ENCODE peak calls at places on chromosome 1, in four cellular contexts. P is fibroblast of mammary gland, W is NB4, A is glutamatergic neuron. I is an unnamed sample.

GRCh38 chr1:16338961-16339360 is 13.3 kb downstream of the FBXO42 start:
- DNase-seq in A (no peak), P (no peak), W (no peak), I (no peak)

GRCh38 chr1:204837440-204838084 is 33.1 kb upstream of the NFASC start:
- DNase-seq in A (no peak), P (peak; percentile 54), W (peak; percentile 50), I (peak; percentile 80)

GRCh38 chr1:2927393-2927792 is 93.9 kb upstream of the ACTRT2 start:
- DNase-seq in A (no peak), W (no peak), P (no peak), I (no peak)

GRCh38 chr1:88029142-88029541 is 654.9 kb upstream of the PKN2 start:
- DNase-seq in W (peak; percentile 4), A (no peak), P (peak; percentile 36), I (no peak)

GRCh38 chr1:209620484-209620879 is 31.7 kb downstream of the LAMB3 start:
- DNase-seq in P (peak; percentile 37), W (no peak), A (no peak), I (no peak)

GRCh38 chr1:233304489-233305102 is 9.1 kb upstream of the PCNX2 start:
- DNase-seq in W (peak; percentile 52), A (no peak), P (peak; percentile 35), I (no peak)

GRCh38 chr1:95002657-95003432 is 69.9 kb downstream of the ALG14 start:
- DNase-seq in P (peak; percentile 46), A (no peak), W (no peak), I (no peak)

GRCh38 chr1:64655861-64656260 is 89.0 kb upstream of the RAVER2 start:
- DNase-seq in W (no peak), A (no peak), P (no peak), I (no peak)

GRCh38 chr1:111825217-111825616 is 69.5 kb downstream of the DDX20 start:
- DNase-seq in P (no peak), W (no peak), A (no peak), I (no peak)

GRCh38 chr1:227891955-227892871 is 55.5 kb downstream of the WNT9A start:
- DNase-seq in W (no peak), P (no peak), A (peak; percentile 17), I (no peak)

GRCh38 chr1:76079475-76080227 is 5.1 kb downstream of the ST6GALNAC3 start:
- DNase-seq in W (no peak), P (no peak), A (no peak), I (no peak)

GRCh38 chr1:228072658-228073043 is 9.9 kb upstream of the ARF1 start:
- DNase-seq in W (no peak), P (no peak), A (no peak), I (no peak)

GRCh38 chr1:41678141-41678878 is 193.8 kb upstream of the EDN2 start:
- DNase-seq in W (peak; percentile 60), A (peak; percentile 90), P (peak; percentile 91), I (no peak)

GRCh38 chr1:211135342-211135950 is 1.5 kb upstream of the KCNH1 start:
- DNase-seq in P (peak; percentile 67), A (no peak), W (peak; percentile 45), I (no peak)

GRCh38 chr1:6988796-6989195 is 203.5 kb downstream of the CAMTA1 start:
- DNase-seq in P (no peak), A (no peak), W (no peak), I (no peak)

GRCh38 chr1:9755441-9755995 is 68.2 kb downstream of the CLSTN1 start:
- DNase-seq in W (no peak), A (no peak), P (no peak), I (no peak)

DNA sequence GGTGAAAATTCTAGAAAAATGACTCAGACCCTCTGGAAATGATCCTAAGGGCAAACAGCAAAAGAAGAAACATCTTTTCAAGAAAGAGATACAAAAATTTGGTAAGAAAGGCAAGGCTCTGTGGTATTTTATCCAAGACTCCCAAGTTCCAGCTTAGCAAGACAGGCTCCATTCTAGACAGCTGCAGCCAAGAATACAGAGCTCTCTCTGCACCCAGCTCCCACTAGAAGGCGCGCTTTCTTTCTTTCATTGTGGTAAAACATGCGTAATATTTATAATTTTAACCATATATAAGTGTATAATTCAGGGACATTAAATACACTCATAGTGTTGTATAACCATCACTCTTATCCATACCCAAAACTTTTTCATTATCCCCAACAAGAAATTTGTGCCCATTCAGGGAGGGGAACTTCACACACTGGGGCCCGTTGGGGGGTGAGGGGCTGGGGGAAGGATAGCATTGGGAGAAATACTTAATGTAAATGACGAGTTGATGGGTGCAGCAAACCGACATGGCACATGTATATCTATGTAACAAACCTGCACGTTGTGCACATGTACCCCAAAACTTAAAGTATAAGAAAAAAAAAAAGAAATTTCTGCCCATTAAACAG is 2.2 kb upstream of the HFM1 start:
- DNase-seq in P (peak; percentile 27), A (no peak), W (peak; percentile 6), I (no peak)
- TF ChIP-seq CTCF in P (peak; percentile 57), A (no peak), W (peak; percentile 5), I (no peak)

GRCh38 chr1:44380666-44381177 is 24.3 kb upstream of the RNF220 start:
- DNase-seq in W (no peak), P (no peak), A (no peak), I (no peak)

GRCh38 chr1:44375547-44375946 is 20.5 kb upstream of the ERI3 start:
- DNase-seq in W (no peak), P (no peak), A (no peak), I (no peak)

DNA sequence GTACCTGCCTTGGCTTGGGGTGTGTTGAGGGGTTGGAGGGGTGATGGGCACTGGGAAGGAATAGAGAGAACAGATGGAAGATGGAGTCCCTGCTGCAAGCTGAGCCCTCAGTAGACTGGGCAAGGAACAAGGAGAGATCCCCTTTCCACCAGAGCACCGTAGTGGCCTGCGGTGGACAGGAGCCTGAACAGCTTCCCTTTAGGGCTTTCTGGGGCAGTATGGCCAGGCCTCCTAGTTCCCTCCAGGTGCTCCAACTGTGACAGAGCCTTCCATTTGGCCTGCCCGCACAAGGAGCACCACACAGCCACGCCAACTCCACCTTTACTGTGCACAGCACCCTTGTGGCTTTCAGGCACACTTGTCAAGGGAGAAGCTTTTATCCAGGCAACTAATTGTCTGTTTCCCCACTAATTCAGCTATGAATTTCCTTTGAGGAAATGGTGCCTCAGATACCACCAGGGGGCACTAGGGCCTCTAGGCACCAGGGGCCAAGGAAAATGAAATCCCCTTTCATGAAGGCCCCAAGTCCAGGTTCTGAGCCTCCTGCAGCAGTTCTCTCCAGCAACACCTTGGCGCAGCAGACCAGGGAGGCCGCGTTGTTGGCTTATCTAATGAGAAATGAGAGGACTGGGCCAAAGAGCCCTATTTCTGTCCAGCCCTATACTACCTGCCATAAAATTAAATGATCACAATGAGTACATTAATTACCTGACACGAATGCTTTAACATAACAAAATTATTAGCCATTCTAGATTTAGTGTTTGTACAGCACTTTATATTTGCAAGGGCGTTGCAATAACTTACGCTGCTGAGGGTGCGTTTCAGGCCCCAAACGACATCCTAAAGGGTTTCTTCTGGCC is 23.1 kb upstream of the ERI3 start:
- DNase-seq in W (peak; percentile 61), A (peak; percentile 39), P (peak; percentile 61), I (peak; percentile 53)
- TF ChIP-seq CTCF in W (peak; percentile 62), A (peak; percentile 66), P (peak; percentile 83), I (peak; percentile 77)

GRCh38 chr1:168084396-168085231 is 52.1 kb downstream of the GPR161 start:
- DNase-seq in P (peak; percentile 53), W (peak; percentile 76), A (peak; percentile 85), I (peak; percentile 63)
- TF ChIP-seq CTCF in P (peak; percentile 88), W (peak; percentile 91), A (peak; percentile 88), I (peak; percentile 80)

GRCh38 chr1:222769181-222769580 is 32.2 kb downstream of the FAM177B start:
- DNase-seq in P (no peak), A (no peak), W (peak; percentile 46), I (no peak)
- TF ChIP-seq CTCF in P (peak; percentile 15), A (no peak), W (no peak), I (peak; percentile 32)

DNA sequence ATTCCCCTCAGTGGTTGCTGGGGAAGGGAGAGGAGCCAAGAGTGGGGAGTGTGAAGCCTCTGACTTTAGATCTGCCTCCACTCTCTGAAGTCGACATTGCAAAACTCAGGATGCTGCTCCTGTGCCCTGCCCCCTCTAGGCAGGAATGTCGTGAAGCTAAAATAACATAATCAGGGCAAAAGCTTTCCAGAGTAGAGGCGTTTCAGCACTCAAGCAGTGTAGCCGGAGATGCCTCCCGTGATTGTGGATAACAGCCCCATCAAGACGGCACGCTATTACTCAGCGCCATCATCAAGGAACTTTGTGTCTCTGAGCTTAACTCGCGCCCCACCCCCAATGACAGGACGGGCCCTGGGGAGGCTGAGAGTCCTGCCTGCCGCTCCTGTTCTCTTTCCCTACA is 60.0 kb downstream of the FBXO2 start:
- DNase-seq in A (no peak), P (peak; percentile 5), W (no peak), I (no peak)
- TF ChIP-seq CTCF in A (no peak), P (no peak), W (no peak), I (peak; percentile 54)

DNA sequence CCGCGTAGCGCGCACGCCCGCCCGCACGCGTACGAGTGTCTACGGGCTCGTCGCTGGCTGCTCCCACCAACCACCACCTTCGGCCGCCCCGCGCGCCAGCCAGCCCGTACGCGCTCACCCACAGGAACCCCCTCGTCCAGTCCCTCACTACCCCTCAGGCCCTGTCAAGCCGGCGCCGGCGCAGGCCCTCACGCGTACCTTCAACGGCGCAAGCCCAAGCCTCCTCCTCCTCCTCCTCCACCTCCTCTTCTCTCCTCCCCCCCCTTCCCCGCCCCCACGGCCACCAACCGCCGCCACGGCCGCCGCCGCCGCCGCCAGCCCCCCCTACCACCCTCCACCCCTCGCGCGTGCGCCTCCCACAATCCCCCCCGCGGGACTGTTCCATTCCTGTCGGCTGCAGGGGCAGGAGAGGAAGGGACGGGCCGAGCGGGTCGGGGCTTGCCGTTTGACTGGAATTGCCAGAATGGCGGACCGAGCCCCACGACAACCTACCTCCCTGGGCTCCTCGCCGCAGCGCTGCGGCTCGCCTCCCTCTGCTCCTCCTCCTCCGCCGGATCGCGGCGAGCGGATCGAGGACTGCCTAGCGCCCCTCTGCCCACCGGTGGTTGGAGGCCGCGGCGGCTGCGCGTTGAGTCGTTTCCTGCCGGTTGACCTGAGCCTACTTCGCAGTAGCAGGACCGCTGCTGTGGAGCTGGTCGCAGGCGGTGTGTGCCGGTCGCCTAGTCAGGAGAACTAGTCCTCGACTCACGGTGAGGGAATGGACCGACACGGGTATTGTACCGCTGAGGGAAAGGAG is at the start of gene ASH1L:
- DNase-seq in A (peak; percentile 93), P (peak; percentile 84), W (peak; percentile 95), I (peak; percentile 93)
- TF ChIP-seq CTCF in A (no peak), P (no peak), W (no peak), I (no peak)

GRCh38 chr1:1051127-1051810 is 22.8 kb downstream of the RNF223 start:
- DNase-seq in P (no peak), W (no peak), A (no peak), I (no peak)
- TF ChIP-seq CTCF in P (no peak), W (no peak), A (no peak), I (no peak)

I was measured in neural crest cell.